ENCODE peak calls at places on chromosomes 2 and 18, in six cellular contexts. One of them, this sample, is unnamed. For H3K27me3, the result is how much of the 10 kb centered on the place peaks cover.

GRCh38 chr2:20141056-20141762 is 83.7 kb downstream of the SDC1 start:
- DNase-seq in left ventricle myocardium inferior: peak
- DNase-seq in CD4-positive, CD25-positive, alpha-beta regulatory T cell: no peak
- DNase-seq in CD8-positive, alpha-beta T cell: no peak
- DNase-seq in mammary epithelial cell: peak
- DNase-seq in H7: no peak
- DNase-seq in this sample: peak

GRCh38 chr2:55223958-55224760 is 7.9 kb downstream of the CLHC1 start:
- DNase-seq in H7: peak
- DNase-seq in left ventricle myocardium inferior: no peak
- DNase-seq in CD4-positive, CD25-positive, alpha-beta regulatory T cell: peak
- DNase-seq in mammary epithelial cell: no peak
- DNase-seq in CD8-positive, alpha-beta T cell: no peak
- DNase-seq in this sample: no peak

GRCh38 chr2:58812766-58813344 is 571.7 kb upstream of the FANCL start:
- DNase-seq in mammary epithelial cell: no peak
- DNase-seq in CD4-positive, CD25-positive, alpha-beta regulatory T cell: no peak
- DNase-seq in CD8-positive, alpha-beta T cell: no peak
- DNase-seq in left ventricle myocardium inferior: no peak
- DNase-seq in H7: no peak
- DNase-seq in this sample: no peak

GRCh38 chr18:40867452-40867851 is 1087.6 kb upstream of the PIK3C3 start:
- DNase-seq in CD4-positive, CD25-positive, alpha-beta regulatory T cell: no peak
- DNase-seq in CD8-positive, alpha-beta T cell: no peak
- DNase-seq in H7: no peak
- DNase-seq in left ventricle myocardium inferior: no peak
- DNase-seq in mammary epithelial cell: peak
- DNase-seq in this sample: peak

GRCh38 chr18:7684966-7685365 is 117.8 kb downstream of the PTPRM start:
- DNase-seq in mammary epithelial cell: peak
- DNase-seq in CD8-positive, alpha-beta T cell: no peak
- DNase-seq in left ventricle myocardium inferior: no peak
- DNase-seq in H7: no peak
- DNase-seq in CD4-positive, CD25-positive, alpha-beta regulatory T cell: no peak
- DNase-seq in this sample: no peak

GRCh38 chr2:34578641-34579040 is 979.5 kb upstream of the FAM98A start:
- DNase-seq in left ventricle myocardium inferior: no peak
- DNase-seq in H7: no peak
- DNase-seq in CD4-positive, CD25-positive, alpha-beta regulatory T cell: no peak
- DNase-seq in mammary epithelial cell: peak
- DNase-seq in CD8-positive, alpha-beta T cell: no peak
- DNase-seq in this sample: peak

GRCh38 chr2:212677466-212677865 is 138.9 kb upstream of the ERBB4 start:
- DNase-seq in mammary epithelial cell: no peak
- DNase-seq in CD4-positive, CD25-positive, alpha-beta regulatory T cell: no peak
- DNase-seq in H7: peak
- DNase-seq in CD8-positive, alpha-beta T cell: no peak
- DNase-seq in left ventricle myocardium inferior: no peak
- DNase-seq in this sample: no peak

GRCh38 chr18:731185-731584 is 18.8 kb upstream of the ENOSF1 start:
- DNase-seq in CD4-positive, CD25-positive, alpha-beta regulatory T cell: no peak
- DNase-seq in left ventricle myocardium inferior: no peak
- DNase-seq in CD8-positive, alpha-beta T cell: no peak
- DNase-seq in H7: no peak
- DNase-seq in mammary epithelial cell: peak
- DNase-seq in this sample: no peak

GRCh38 chr2:240731327-240731626 is 39.6 kb downstream of the AQP12A start:
- DNase-seq in mammary epithelial cell: no peak
- DNase-seq in left ventricle myocardium inferior: no peak
- DNase-seq in H7: no peak
- DNase-seq in CD8-positive, alpha-beta T cell: no peak
- DNase-seq in CD4-positive, CD25-positive, alpha-beta regulatory T cell: no peak
- DNase-seq in this sample: no peak

GRCh38 chr2:25250331-25251031 is 82.1 kb upstream of the POMC start:
- DNase-seq in H7: peak
- DNase-seq in CD4-positive, CD25-positive, alpha-beta regulatory T cell: no peak
- DNase-seq in mammary epithelial cell: peak
- DNase-seq in left ventricle myocardium inferior: no peak
- DNase-seq in CD8-positive, alpha-beta T cell: no peak
- DNase-seq in this sample: peak

GRCh38 chr18:3458952-3459853 is 9.2 kb downstream of the TGIF1 start:
- DNase-seq in left ventricle myocardium inferior: no peak
- DNase-seq in CD8-positive, alpha-beta T cell: no peak
- DNase-seq in CD4-positive, CD25-positive, alpha-beta regulatory T cell: no peak
- DNase-seq in H7: no peak
- DNase-seq in mammary epithelial cell: peak
- DNase-seq in this sample: no peak

GRCh38 chr2:1972428-1972827 is 228.1 kb upstream of the PXDN start:
- DNase-seq in mammary epithelial cell: no peak
- DNase-seq in CD8-positive, alpha-beta T cell: no peak
- DNase-seq in left ventricle myocardium inferior: peak
- DNase-seq in H7: no peak
- DNase-seq in CD4-positive, CD25-positive, alpha-beta regulatory T cell: no peak
- DNase-seq in this sample: no peak

GRCh38 chr2:20664431-20665260 is 2.3 kb upstream of the GDF7 start:
- DNase-seq in CD4-positive, CD25-positive, alpha-beta regulatory T cell: no peak
- DNase-seq in CD8-positive, alpha-beta T cell: no peak
- DNase-seq in left ventricle myocardium inferior: no peak
- DNase-seq in H7: peak
- DNase-seq in mammary epithelial cell: no peak
- DNase-seq in this sample: no peak

GRCh38 chr2:196331143-196331542 is 159.8 kb upstream of the STK17B start:
- DNase-seq in H7: no peak
- DNase-seq in CD4-positive, CD25-positive, alpha-beta regulatory T cell: no peak
- DNase-seq in mammary epithelial cell: peak
- DNase-seq in left ventricle myocardium inferior: no peak
- DNase-seq in CD8-positive, alpha-beta T cell: no peak
- DNase-seq in this sample: no peak

GRCh38 chr2:176164184-176164802 is 7.2 kb downstream of the HOXD3 start:
- DNase-seq in mammary epithelial cell: no peak
- DNase-seq in CD4-positive, CD25-positive, alpha-beta regulatory T cell: no peak
- DNase-seq in H7: no peak
- DNase-seq in CD8-positive, alpha-beta T cell: no peak
- DNase-seq in left ventricle myocardium inferior: no peak
- DNase-seq in this sample: no peak
- H3K27me3 ChIP-seq in mammary epithelial cell: half or more
- H3K27me3 ChIP-seq in CD4-positive, CD25-positive, alpha-beta regulatory T cell: under half
- H3K27me3 ChIP-seq in H7: half or more
- H3K27me3 ChIP-seq in CD8-positive, alpha-beta T cell: half or more
- H3K27me3 ChIP-seq in left ventricle myocardium inferior: half or more
- H3K27me3 ChIP-seq in this sample: under half

GRCh38 chr2:158724803-158725271 is 70.3 kb upstream of the DAPL1 start:
- DNase-seq in mammary epithelial cell: peak
- DNase-seq in left ventricle myocardium inferior: no peak
- DNase-seq in H7: no peak
- DNase-seq in CD4-positive, CD25-positive, alpha-beta regulatory T cell: no peak
- DNase-seq in CD8-positive, alpha-beta T cell: no peak
- DNase-seq in this sample: no peak
- H3K4me3 ChIP-seq in mammary epithelial cell: no peak
- H3K4me3 ChIP-seq in left ventricle myocardium inferior: no peak
- H3K4me3 ChIP-seq in H7: no peak
- H3K4me3 ChIP-seq in CD4-positive, CD25-positive, alpha-beta regulatory T cell: no peak
- H3K4me3 ChIP-seq in CD8-positive, alpha-beta T cell: no peak
- H3K4me3 ChIP-seq in this sample: no peak

DNA sequence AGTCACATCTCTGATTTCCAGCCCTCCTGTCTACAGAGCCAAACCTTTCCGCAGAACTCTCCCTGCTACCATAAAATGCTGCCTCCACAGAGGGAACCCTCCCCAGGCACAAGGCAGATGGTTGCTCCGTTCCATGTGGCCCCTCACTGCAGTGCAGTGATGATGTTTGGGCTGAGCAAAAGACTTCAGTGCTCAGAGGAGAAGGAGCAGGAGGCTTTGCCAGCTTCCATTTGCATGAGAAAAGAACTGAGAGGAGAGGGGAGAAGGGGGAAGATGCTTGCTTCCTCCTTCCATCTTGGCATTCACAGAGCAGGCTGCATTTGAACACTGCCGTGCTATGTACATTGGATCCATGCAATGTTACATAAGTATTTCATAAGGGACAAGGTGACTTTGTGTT is 46.5 kb upstream of the TMEM200C start:
- DNase-seq in mammary epithelial cell: no peak
- DNase-seq in H7: peak
- DNase-seq in CD4-positive, CD25-positive, alpha-beta regulatory T cell: no peak
- DNase-seq in CD8-positive, alpha-beta T cell: no peak
- DNase-seq in left ventricle myocardium inferior: no peak
- DNase-seq in this sample: no peak
- H3K27me3 ChIP-seq in mammary epithelial cell: under half
- H3K27me3 ChIP-seq in H7: under half
- H3K27me3 ChIP-seq in CD4-positive, CD25-positive, alpha-beta regulatory T cell: under half
- H3K27me3 ChIP-seq in CD8-positive, alpha-beta T cell: under half
- H3K27me3 ChIP-seq in left ventricle myocardium inferior: under half
- H3K27me3 ChIP-seq in this sample: under half

GRCh38 chr2:214810670-214811069 is 1.2 kb upstream of the BARD1 start:
- DNase-seq in CD4-positive, CD25-positive, alpha-beta regulatory T cell: no peak
- DNase-seq in H7: no peak
- DNase-seq in left ventricle myocardium inferior: peak
- DNase-seq in mammary epithelial cell: peak
- DNase-seq in CD8-positive, alpha-beta T cell: no peak
- DNase-seq in this sample: no peak

GRCh38 chr2:214808961-214809750 is at the start of gene BARD1:
- DNase-seq in left ventricle myocardium inferior: peak
- DNase-seq in CD4-positive, CD25-positive, alpha-beta regulatory T cell: peak
- DNase-seq in mammary epithelial cell: peak
- DNase-seq in CD8-positive, alpha-beta T cell: peak
- DNase-seq in H7: peak
- DNase-seq in this sample: no peak

GRCh38 chr2:214808481-214808931 is 977 bp downstream of the BARD1 start:
- DNase-seq in H7: no peak
- DNase-seq in left ventricle myocardium inferior: no peak
- DNase-seq in CD8-positive, alpha-beta T cell: no peak
- DNase-seq in mammary epithelial cell: peak
- DNase-seq in CD4-positive, CD25-positive, alpha-beta regulatory T cell: no peak
- DNase-seq in this sample: no peak

GRCh38 chr2:214809751-214810564 is 475 bp upstream of the BARD1 start:
- DNase-seq in mammary epithelial cell: peak
- DNase-seq in CD4-positive, CD25-positive, alpha-beta regulatory T cell: peak
- DNase-seq in left ventricle myocardium inferior: peak
- DNase-seq in CD8-positive, alpha-beta T cell: peak
- DNase-seq in H7: peak
- DNase-seq in this sample: peak
- H3K4me3 ChIP-seq in mammary epithelial cell: peak
- H3K4me3 ChIP-seq in CD4-positive, CD25-positive, alpha-beta regulatory T cell: peak
- H3K4me3 ChIP-seq in left ventricle myocardium inferior: peak
- H3K4me3 ChIP-seq in CD8-positive, alpha-beta T cell: peak
- H3K4me3 ChIP-seq in H7: peak
- H3K4me3 ChIP-seq in this sample: peak

DNA sequence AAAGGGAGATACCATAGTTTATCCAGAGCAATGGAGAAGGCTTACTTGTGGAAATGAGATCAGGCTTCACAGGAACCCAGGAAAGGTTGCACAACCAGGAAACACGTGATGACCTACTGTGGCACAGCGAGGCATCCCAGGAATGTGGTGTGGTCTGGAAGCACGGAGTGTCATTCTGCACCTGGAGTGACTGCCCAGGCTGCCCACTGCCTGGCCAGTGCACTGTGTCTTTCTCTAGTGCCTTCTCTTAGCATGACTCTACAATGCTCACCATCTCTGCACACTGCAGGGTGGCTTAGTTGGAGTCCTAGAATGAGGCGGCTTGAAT is 48.9 kb downstream of the CHST9 start:
- DNase-seq in CD8-positive, alpha-beta T cell: no peak
- DNase-seq in left ventricle myocardium inferior: no peak
- DNase-seq in H7: peak
- DNase-seq in CD4-positive, CD25-positive, alpha-beta regulatory T cell: no peak
- DNase-seq in mammary epithelial cell: peak
- DNase-seq in this sample: peak
- H3K27me3 ChIP-seq in CD8-positive, alpha-beta T cell: under half
- H3K27me3 ChIP-seq in left ventricle myocardium inferior: under half
- H3K27me3 ChIP-seq in H7: under half
- H3K27me3 ChIP-seq in CD4-positive, CD25-positive, alpha-beta regulatory T cell: under half
- H3K27me3 ChIP-seq in mammary epithelial cell: under half
- H3K27me3 ChIP-seq in this sample: under half

DNA sequence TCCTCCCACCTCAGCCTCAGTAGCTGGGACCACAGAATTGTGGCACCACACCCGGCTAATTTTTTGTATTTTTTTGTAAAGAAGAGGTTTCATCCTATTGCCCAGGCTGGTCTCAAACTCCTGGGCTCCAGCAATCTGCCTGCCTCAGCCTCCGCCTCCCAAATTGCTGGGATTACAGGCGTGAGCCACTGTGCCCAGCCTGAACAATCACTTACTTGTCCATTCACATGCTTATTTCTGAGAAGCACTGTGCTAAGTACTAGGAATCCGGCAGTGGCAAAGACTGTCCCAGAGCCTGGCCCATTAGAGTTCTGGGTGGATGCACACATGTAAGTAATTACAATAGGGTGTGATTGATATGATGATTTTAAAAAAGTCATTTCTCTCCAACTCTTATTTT is 567.5 kb downstream of the DCC start:
- DNase-seq in mammary epithelial cell: no peak
- DNase-seq in CD8-positive, alpha-beta T cell: no peak
- DNase-seq in H7: no peak
- DNase-seq in left ventricle myocardium inferior: no peak
- DNase-seq in CD4-positive, CD25-positive, alpha-beta regulatory T cell: no peak
- DNase-seq in this sample: no peak
- H3K4me3 ChIP-seq in mammary epithelial cell: no peak
- H3K4me3 ChIP-seq in CD8-positive, alpha-beta T cell: no peak
- H3K4me3 ChIP-seq in H7: no peak
- H3K4me3 ChIP-seq in left ventricle myocardium inferior: no peak
- H3K4me3 ChIP-seq in CD4-positive, CD25-positive, alpha-beta regulatory T cell: no peak
- H3K4me3 ChIP-seq in this sample: no peak

GRCh38 chr18:22344908-22345670 is 72.6 kb downstream of the CTAGE1 start:
- DNase-seq in left ventricle myocardium inferior: no peak
- DNase-seq in mammary epithelial cell: no peak
- DNase-seq in CD8-positive, alpha-beta T cell: no peak
- DNase-seq in H7: no peak
- DNase-seq in CD4-positive, CD25-positive, alpha-beta regulatory T cell: peak
- DNase-seq in this sample: no peak

GRCh38 chr18:22346968-22347611 is 70.6 kb downstream of the CTAGE1 start:
- DNase-seq in H7: peak
- DNase-seq in mammary epithelial cell: no peak
- DNase-seq in CD4-positive, CD25-positive, alpha-beta regulatory T cell: no peak
- DNase-seq in CD8-positive, alpha-beta T cell: no peak
- DNase-seq in left ventricle myocardium inferior: peak
- DNase-seq in this sample: no peak

GRCh38 chr18:22343613-22344012 is 74.1 kb downstream of the CTAGE1 start:
- DNase-seq in left ventricle myocardium inferior: no peak
- DNase-seq in mammary epithelial cell: no peak
- DNase-seq in CD4-positive, CD25-positive, alpha-beta regulatory T cell: no peak
- DNase-seq in CD8-positive, alpha-beta T cell: no peak
- DNase-seq in H7: no peak
- DNase-seq in this sample: no peak

GRCh38 chr18:22346342-22346967 is 71.3 kb downstream of the CTAGE1 start:
- DNase-seq in CD8-positive, alpha-beta T cell: peak
- DNase-seq in H7: no peak
- DNase-seq in CD4-positive, CD25-positive, alpha-beta regulatory T cell: no peak
- DNase-seq in mammary epithelial cell: peak
- DNase-seq in left ventricle myocardium inferior: peak
- DNase-seq in this sample: peak

DNA sequence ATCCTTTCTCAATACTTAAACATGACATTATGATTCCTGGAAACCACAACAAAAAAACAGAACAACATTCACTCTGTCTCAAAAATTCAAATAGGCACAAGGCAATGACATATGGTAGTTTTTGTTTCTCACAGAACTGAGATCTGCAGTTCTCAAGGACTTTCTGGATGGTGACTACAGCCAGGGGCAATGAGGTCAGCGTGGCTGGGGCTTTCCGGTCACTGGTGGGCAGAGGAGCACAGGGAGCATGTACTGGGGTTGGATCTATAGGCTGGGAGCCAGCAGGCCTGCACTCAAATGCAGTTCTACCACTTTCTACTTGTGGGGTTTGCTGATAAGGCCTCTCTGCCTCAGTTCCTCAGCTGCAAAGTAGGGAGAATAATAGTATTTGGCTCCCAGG is 72.0 kb downstream of the CTAGE1 start:
- DNase-seq in CD8-positive, alpha-beta T cell: no peak
- DNase-seq in mammary epithelial cell: no peak
- DNase-seq in H7: no peak
- DNase-seq in left ventricle myocardium inferior: no peak
- DNase-seq in CD4-positive, CD25-positive, alpha-beta regulatory T cell: no peak
- DNase-seq in this sample: no peak
- H3K27me3 ChIP-seq in CD8-positive, alpha-beta T cell: under half
- H3K27me3 ChIP-seq in mammary epithelial cell: under half
- H3K27me3 ChIP-seq in H7: half or more
- H3K27me3 ChIP-seq in left ventricle myocardium inferior: under half
- H3K27me3 ChIP-seq in CD4-positive, CD25-positive, alpha-beta regulatory T cell: under half
- H3K27me3 ChIP-seq in this sample: under half